ENCODE peak calls at places on chromosomes 16 and 17, in four cellular contexts. One of them, this sample, is unnamed.

GRCh38 chr16:86195863-86196630 is 297.1 kb downstream of the IRF8 start:
- DNase-seq in HFF-Myc: no peak
- DNase-seq in BE2C: no peak
- DNase-seq in BJ: no peak
- DNase-seq in this sample: no peak

GRCh38 chr16:48862087-48862532 is 252.1 kb upstream of the N4BP1 start:
- DNase-seq in HFF-Myc: peak
- DNase-seq in BE2C: no peak
- DNase-seq in BJ: peak
- DNase-seq in this sample: no peak

GRCh38 chr17:30238387-30239088 is 3.0 kb upstream of the SLC6A4 start:
- DNase-seq in HFF-Myc: no peak
- DNase-seq in BE2C: no peak
- DNase-seq in BJ: no peak
- DNase-seq in this sample: no peak

GRCh38 chr16:53565300-53565699 is 62.3 kb upstream of the AKTIP start:
- DNase-seq in HFF-Myc: no peak
- DNase-seq in BE2C: peak
- DNase-seq in BJ: no peak
- DNase-seq in this sample: no peak

GRCh38 chr17:72120878-72121163 is at the start of gene SOX9:
- DNase-seq in HFF-Myc: no peak
- DNase-seq in BE2C: peak
- DNase-seq in BJ: peak
- DNase-seq in this sample: peak

GRCh38 chr17:82800885-82801284 is 38.9 kb downstream of the ZNF750 start:
- DNase-seq in HFF-Myc: no peak
- DNase-seq in BE2C: no peak
- DNase-seq in BJ: no peak
- DNase-seq in this sample: no peak

GRCh38 chr17:17538417-17539391 is 42.5 kb upstream of the RASD1 start:
- DNase-seq in HFF-Myc: no peak
- DNase-seq in BE2C: no peak
- DNase-seq in BJ: no peak
- DNase-seq in this sample: no peak

GRCh38 chr17:65594585-65594940 is 33.1 kb upstream of the AXIN2 start:
- DNase-seq in HFF-Myc: peak
- DNase-seq in BE2C: no peak
- DNase-seq in BJ: no peak
- DNase-seq in this sample: no peak

GRCh38 chr17:4101127-4101798 is 41.6 kb downstream of the ZZEF1 start:
- DNase-seq in HFF-Myc: peak
- DNase-seq in BE2C: no peak
- DNase-seq in BJ: peak
- DNase-seq in this sample: no peak

GRCh38 chr17:39617446-39618251 is 9.1 kb upstream of the PPP1R1B start:
- DNase-seq in HFF-Myc: no peak
- DNase-seq in BE2C: peak
- DNase-seq in BJ: no peak
- DNase-seq in this sample: no peak

GRCh38 chr17:30113213-30113612 is 3.4 kb upstream of the NSRP1 start:
- DNase-seq in HFF-Myc: no peak
- DNase-seq in BE2C: no peak
- DNase-seq in BJ: no peak
- DNase-seq in this sample: no peak

GRCh38 chr17:74935585-74936469 is at the start of gene OTOP3:
- DNase-seq in HFF-Myc: no peak
- DNase-seq in BE2C: no peak
- DNase-seq in BJ: no peak
- DNase-seq in this sample: no peak

GRCh38 chr16:11133344-11133921 is 122.6 kb downstream of the SOCS1 start:
- DNase-seq in HFF-Myc: peak
- DNase-seq in BE2C: no peak
- DNase-seq in BJ: peak
- DNase-seq in this sample: peak

GRCh38 chr16:67922221-67922620 is 9.4 kb downstream of the CTRL start:
- DNase-seq in HFF-Myc: no peak
- DNase-seq in BE2C: no peak
- DNase-seq in BJ: no peak
- DNase-seq in this sample: no peak

GRCh38 chr17:72804949-72805348 is 287.5 kb downstream of the SLC39A11 start:
- DNase-seq in HFF-Myc: no peak
- DNase-seq in BE2C: no peak
- DNase-seq in BJ: no peak
- DNase-seq in this sample: no peak

GRCh38 chr17:36722121-36722902 is 120.9 kb downstream of the MRM1 start:
- DNase-seq in HFF-Myc: no peak
- DNase-seq in BE2C: peak
- DNase-seq in BJ: no peak
- DNase-seq in this sample: no peak

GRCh38 chr17:44095647-44096496 is 25.3 kb downstream of the G6PC3 start:
- DNase-seq in HFF-Myc: peak
- DNase-seq in BE2C: peak
- DNase-seq in BJ: peak
- DNase-seq in this sample: no peak

GRCh38 chr16:70703041-70703834 is 17.4 kb upstream of the MTSS2 start:
- DNase-seq in HFF-Myc: peak
- DNase-seq in BE2C: peak
- DNase-seq in BJ: peak
- DNase-seq in this sample: peak

GRCh38 chr16:72467157-72467759 is 295.3 kb upstream of the PMFBP1 start:
- DNase-seq in HFF-Myc: peak
- DNase-seq in BE2C: peak
- DNase-seq in BJ: no peak
- DNase-seq in this sample: peak

GRCh38 chr16:11331967-11332366 is 13.3 kb upstream of the RMI2 start:
- DNase-seq in HFF-Myc: no peak
- DNase-seq in BE2C: no peak
- DNase-seq in BJ: no peak
- DNase-seq in this sample: no peak

GRCh38 chr16:20647736-20648135 is 49.7 kb downstream of the ACSM1 start:
- DNase-seq in HFF-Myc: no peak
- DNase-seq in BE2C: no peak
- DNase-seq in BJ: no peak
- DNase-seq in this sample: no peak

GRCh38 chr17:47735536-47736011 is 2.5 kb downstream of the TBX21 start:
- DNase-seq in HFF-Myc: no peak
- DNase-seq in BE2C: no peak
- DNase-seq in BJ: no peak
- DNase-seq in this sample: no peak

GRCh38 chr16:49021136-49021535 is 260.5 kb downstream of the CBLN1 start:
- DNase-seq in HFF-Myc: peak
- DNase-seq in BE2C: no peak
- DNase-seq in BJ: peak
- DNase-seq in this sample: peak

GRCh38 chr17:36144014-36144413 is 32.4 kb downstream of the TBC1D3B start:
- DNase-seq in HFF-Myc: no peak
- DNase-seq in BE2C: no peak
- DNase-seq in BJ: no peak
- DNase-seq in this sample: no peak

GRCh38 chr16:68445458-68445857 is 2.9 kb downstream of the SMPD3 start:
- DNase-seq in HFF-Myc: peak
- DNase-seq in BE2C: peak
- DNase-seq in BJ: no peak
- DNase-seq in this sample: no peak

GRCh38 chr17:7225711-7226331 is 6.1 kb downstream of the ACADVL start:
- DNase-seq in HFF-Myc: no peak
- DNase-seq in BE2C: no peak
- DNase-seq in BJ: no peak
- DNase-seq in this sample: no peak

GRCh38 chr17:65027305-65027704 is 29.2 kb downstream of the GNA13 start:
- DNase-seq in HFF-Myc: peak
- DNase-seq in BE2C: peak
- DNase-seq in BJ: no peak
- DNase-seq in this sample: no peak

GRCh38 chr16:77288222-77288621 is 89.0 kb downstream of the SYCE1L start:
- DNase-seq in HFF-Myc: no peak
- DNase-seq in BE2C: no peak
- DNase-seq in BJ: peak
- DNase-seq in this sample: peak

GRCh38 chr17:62791235-62792121 is 16.6 kb downstream of the MARCHF10 start:
- DNase-seq in HFF-Myc: peak
- DNase-seq in BE2C: no peak
- DNase-seq in BJ: peak
- DNase-seq in this sample: peak

GRCh38 chr17:14776791-14777190 is 475.9 kb downstream of the HS3ST3B1 start:
- DNase-seq in HFF-Myc: no peak
- DNase-seq in BE2C: no peak
- DNase-seq in BJ: no peak
- DNase-seq in this sample: no peak

GRCh38 chr17:42421479-42422332 is 1.4 kb downstream of the CAVIN1 start:
- DNase-seq in HFF-Myc: no peak
- DNase-seq in BE2C: no peak
- DNase-seq in BJ: no peak
- DNase-seq in this sample: no peak

GRCh38 chr17:82246365-82247174 is 17.7 kb downstream of the SLC16A3 start:
- DNase-seq in HFF-Myc: no peak
- DNase-seq in BE2C: peak
- DNase-seq in BJ: no peak
- DNase-seq in this sample: no peak

GRCh38 chr17:21460358-21460757 is 84.2 kb downstream of the KCNJ12 start:
- DNase-seq in HFF-Myc: no peak
- DNase-seq in BE2C: no peak
- DNase-seq in BJ: no peak
- DNase-seq in this sample: no peak

GRCh38 chr17:61393550-61393903 is 6.1 kb upstream of the TBX2 start:
- DNase-seq in HFF-Myc: no peak
- DNase-seq in BE2C: peak
- DNase-seq in BJ: no peak
- DNase-seq in this sample: no peak

GRCh38 chr17:61393904-61394629 is 5.6 kb upstream of the TBX2 start:
- DNase-seq in HFF-Myc: no peak
- DNase-seq in BE2C: peak
- DNase-seq in BJ: no peak
- DNase-seq in this sample: no peak

GRCh38 chr17:61395409-61395982 is 4.1 kb upstream of the TBX2 start:
- DNase-seq in HFF-Myc: no peak
- DNase-seq in BE2C: no peak
- DNase-seq in BJ: no peak
- DNase-seq in this sample: no peak

GRCh38 chr17:61395983-61396585 is 3.6 kb upstream of the TBX2 start:
- DNase-seq in HFF-Myc: no peak
- DNase-seq in BE2C: no peak
- DNase-seq in BJ: no peak
- DNase-seq in this sample: no peak

GRCh38 chr17:61394630-61395408 is 4.8 kb upstream of the TBX2 start:
- DNase-seq in HFF-Myc: no peak
- DNase-seq in BE2C: peak
- DNase-seq in BJ: no peak
- DNase-seq in this sample: no peak
- H3K4me3 ChIP-seq in HFF-Myc: no peak
- H3K4me3 ChIP-seq in BE2C: peak
- H3K4me3 ChIP-seq in BJ: no peak
- H3K4me3 ChIP-seq in this sample: no peak

DNA sequence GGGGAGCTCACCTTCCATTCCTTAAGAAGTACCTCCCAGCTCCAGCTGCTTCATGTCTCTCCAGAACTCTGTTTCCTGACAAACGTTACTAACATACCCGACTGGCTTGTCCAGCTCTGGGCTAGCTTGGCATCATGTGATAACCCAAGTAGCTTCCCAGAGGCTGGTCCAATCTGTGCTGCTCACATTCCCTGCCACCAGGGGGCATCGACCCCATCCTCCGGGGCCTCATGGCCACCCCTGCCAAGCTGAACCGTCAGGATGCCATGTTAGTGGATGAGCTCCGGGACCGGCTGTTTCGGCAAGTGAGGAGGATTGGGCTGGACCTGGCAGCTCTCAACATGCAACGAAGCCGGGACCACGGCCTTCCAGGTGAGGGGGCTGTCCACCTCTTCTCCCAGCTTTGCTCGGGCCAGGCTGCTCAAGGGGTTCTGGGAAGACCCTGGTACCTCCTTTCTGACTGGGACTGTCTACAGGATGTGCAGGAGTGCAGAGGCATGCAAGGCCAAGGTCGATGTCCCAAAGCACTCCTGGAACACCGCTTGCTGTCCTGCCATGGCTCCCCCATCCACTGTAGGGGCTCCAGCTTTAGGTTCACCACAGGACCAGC is 7.6 kb downstream of the EPX start:
- DNase-seq in HFF-Myc: no peak
- DNase-seq in BE2C: peak
- DNase-seq in BJ: no peak
- DNase-seq in this sample: no peak
- TF ChIP-seq CTCF in HFF-Myc: peak
- TF ChIP-seq CTCF in BE2C: peak
- TF ChIP-seq CTCF in BJ: peak
- TF ChIP-seq CTCF in this sample: peak

DNA sequence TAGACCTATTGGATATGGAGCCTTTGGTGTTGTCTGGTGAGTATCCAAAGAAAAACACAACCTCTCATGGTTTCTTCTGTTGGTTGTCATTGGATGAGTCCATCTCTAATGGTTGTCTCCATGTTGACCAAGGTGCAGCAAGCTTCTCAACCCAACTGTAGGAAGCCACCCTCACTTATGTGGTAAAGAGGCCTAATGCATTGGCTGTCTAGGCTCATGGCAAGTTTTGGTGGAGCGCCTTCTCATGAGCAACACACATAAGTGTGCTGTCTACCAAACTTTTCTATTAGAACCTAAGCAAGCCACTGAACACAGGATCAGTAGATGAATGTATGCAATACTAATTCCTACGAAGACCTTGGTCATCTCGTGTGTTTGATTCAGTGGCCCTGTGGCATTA is 819 bp downstream of the NLK start:
- DNase-seq in HFF-Myc: no peak
- DNase-seq in BE2C: no peak
- DNase-seq in BJ: no peak
- DNase-seq in this sample: no peak
- H3K4me3 ChIP-seq in HFF-Myc: peak
- H3K4me3 ChIP-seq in BE2C: no peak
- H3K4me3 ChIP-seq in BJ: peak
- H3K4me3 ChIP-seq in this sample: peak

GRCh38 chr17:78116411-78116810 is 12.1 kb downstream of the TMC6 start:
- DNase-seq in HFF-Myc: no peak
- DNase-seq in BE2C: no peak
- DNase-seq in BJ: no peak
- DNase-seq in this sample: no peak

GRCh38 chr17:78118801-78119241 is 9.7 kb downstream of the TMC6 start:
- DNase-seq in HFF-Myc: no peak
- DNase-seq in BE2C: no peak
- DNase-seq in BJ: no peak
- DNase-seq in this sample: no peak

GRCh38 chr17:78114831-78115723 is 13.5 kb downstream of the TMC6 start:
- DNase-seq in HFF-Myc: no peak
- DNase-seq in BE2C: no peak
- DNase-seq in BJ: no peak
- DNase-seq in this sample: no peak

GRCh38 chr17:78113804-78114785 is 14.5 kb downstream of the TMC6 start:
- DNase-seq in HFF-Myc: no peak
- DNase-seq in BE2C: no peak
- DNase-seq in BJ: no peak
- DNase-seq in this sample: no peak

GRCh38 chr17:78117027-78117981 is 11.3 kb downstream of the TMC6 start:
- DNase-seq in HFF-Myc: no peak
- DNase-seq in BE2C: peak
- DNase-seq in BJ: no peak
- DNase-seq in this sample: no peak
- TF ChIP-seq CTCF in HFF-Myc: peak
- TF ChIP-seq CTCF in BE2C: peak
- TF ChIP-seq CTCF in BJ: no peak
- TF ChIP-seq CTCF in this sample: peak

GRCh38 chr16:10039220-10040096 is 142.8 kb downstream of the GRIN2A start:
- DNase-seq in HFF-Myc: no peak
- DNase-seq in BE2C: peak
- DNase-seq in BJ: no peak
- DNase-seq in this sample: no peak
- H3K4me3 ChIP-seq in HFF-Myc: no peak
- H3K4me3 ChIP-seq in BE2C: peak
- H3K4me3 ChIP-seq in BJ: no peak
- H3K4me3 ChIP-seq in this sample: peak